ENCODE peak calls at places on chromosomes 6 and 20, in seven cellular contexts. M, D, F, N, Q, R and T are unnamed samples.

GRCh38 chr6:135537782-135538301 is 40.3 kb upstream of the AHI1 start:
- DNase-seq in R (no peak), F (peak; percentile 83), N (no peak), M (peak; percentile 77), D (peak; percentile 89), Q (no peak), T (no peak)

GRCh38 chr6:170345662-170346061 is 39.1 kb downstream of the FAM120B start:
- DNase-seq in R (no peak), Q (no peak), D (peak; percentile 2), N (no peak), F (no peak), M (peak; percentile 7), T (no peak)

GRCh38 chr20:32441638-32442037 is 83.5 kb downstream of the ASXL1 start:
- DNase-seq in N (no peak), R (no peak), Q (no peak), F (no peak), D (no peak), M (no peak), T (no peak)

GRCh38 chr20:57661201-57662027 is 41.2 kb upstream of the ZBP1 start:
- DNase-seq in D (no peak), F (no peak), M (no peak), Q (no peak), N (peak; percentile 74), R (peak; percentile 46), T (peak; percentile 59)

GRCh38 chr20:43925215-43925614 is 10.6 kb downstream of the TOX2 start:
- DNase-seq in N (no peak), M (no peak), F (no peak), R (no peak), D (no peak), Q (no peak), T (peak; percentile 50)

GRCh38 chr6:114121913-114122662 is 151.1 kb upstream of the HDAC2 start:
- DNase-seq in Q (no peak), R (no peak), M (no peak), F (no peak), N (no peak), D (no peak), T (no peak)

GRCh38 chr20:49572857-49573256 is 4.9 kb upstream of the PTGIS start:
- DNase-seq in D (no peak), R (no peak), N (no peak), F (no peak), M (no peak), Q (no peak), T (no peak)

GRCh38 chr6:138115877-138116660 is 8.8 kb upstream of the PERP start:
- DNase-seq in D (peak; percentile 74), Q (peak; percentile 9), R (peak; percentile 60), N (no peak), M (peak; percentile 85), F (peak; percentile 81), T (no peak)

GRCh38 chr6:69584536-69584912 is 212.3 kb downstream of the LMBRD1 start:
- DNase-seq in Q (no peak), F (peak; percentile 3), R (no peak), D (no peak), N (no peak), M (peak; percentile 0), T (no peak)

GRCh38 chr20:9388826-9389187 is 125.6 kb upstream of the LAMP5 start:
- DNase-seq in R (no peak), F (no peak), M (no peak), Q (no peak), N (no peak), D (no peak), T (no peak)

GRCh38 chr6:32462609-32463008 is 22.9 kb downstream of the HLA-DRA start:
- DNase-seq in M (no peak), N (no peak), Q (no peak), D (no peak), F (no peak), R (no peak), T (no peak)

GRCh38 chr6:133254552-133255228 is 13.5 kb downstream of the EYA4 start:
- DNase-seq in R (no peak), N (no peak), M (peak; percentile 44), D (peak; percentile 83), Q (no peak), F (peak; percentile 86), T (no peak)

GRCh38 chr6:27812805-27813626 is 99.2 kb downstream of the OR2B2 start:
- DNase-seq in D (no peak), N (no peak), Q (no peak), R (no peak), M (no peak), F (no peak), T (no peak)

GRCh38 chr6:139568157-139568955 is 193.9 kb upstream of the CITED2 start:
- DNase-seq in D (no peak), M (no peak), Q (no peak), N (no peak), R (no peak), F (no peak), T (no peak)

GRCh38 chr6:97947841-97948240 is 664.8 kb upstream of the MMS22L start:
- DNase-seq in N (no peak), Q (no peak), D (peak; percentile 10), F (peak; percentile 3), R (peak; percentile 46), M (peak; percentile 73), T (no peak)

GRCh38 chr6:17349437-17349836 is 44.0 kb upstream of the CAP2 start:
- DNase-seq in R (no peak), D (peak; percentile 12), F (peak; percentile 12), N (no peak), M (peak; percentile 6), Q (no peak), T (no peak)

GRCh38 chr6:122048570-122048969 is 350.9 kb upstream of the HSF2 start:
- DNase-seq in F (peak; percentile 49), Q (no peak), N (no peak), M (no peak), R (no peak), D (peak; percentile 36), T (no peak)

GRCh38 chr20:33165416-33166055 is 2.4 kb upstream of the BPIFA2 start:
- DNase-seq in D (no peak), F (no peak), M (no peak), Q (no peak), R (no peak), N (no peak), T (no peak)

GRCh38 chr6:6749791-6750434 is 161.4 kb downstream of the LY86 start:
- DNase-seq in F (peak; percentile 94), Q (no peak), N (peak; percentile 83), R (peak; percentile 74), M (peak; percentile 90), D (peak; percentile 97), T (no peak)
- H3K4me3 ChIP-seq in F (no peak overlapping the region), Q (no peak overlapping the region), N (no peak overlapping the region), R (peak overlapping the region; percentile 10), M (no peak overlapping the region), D (no peak overlapping the region), T (no peak overlapping the region)

DNA sequence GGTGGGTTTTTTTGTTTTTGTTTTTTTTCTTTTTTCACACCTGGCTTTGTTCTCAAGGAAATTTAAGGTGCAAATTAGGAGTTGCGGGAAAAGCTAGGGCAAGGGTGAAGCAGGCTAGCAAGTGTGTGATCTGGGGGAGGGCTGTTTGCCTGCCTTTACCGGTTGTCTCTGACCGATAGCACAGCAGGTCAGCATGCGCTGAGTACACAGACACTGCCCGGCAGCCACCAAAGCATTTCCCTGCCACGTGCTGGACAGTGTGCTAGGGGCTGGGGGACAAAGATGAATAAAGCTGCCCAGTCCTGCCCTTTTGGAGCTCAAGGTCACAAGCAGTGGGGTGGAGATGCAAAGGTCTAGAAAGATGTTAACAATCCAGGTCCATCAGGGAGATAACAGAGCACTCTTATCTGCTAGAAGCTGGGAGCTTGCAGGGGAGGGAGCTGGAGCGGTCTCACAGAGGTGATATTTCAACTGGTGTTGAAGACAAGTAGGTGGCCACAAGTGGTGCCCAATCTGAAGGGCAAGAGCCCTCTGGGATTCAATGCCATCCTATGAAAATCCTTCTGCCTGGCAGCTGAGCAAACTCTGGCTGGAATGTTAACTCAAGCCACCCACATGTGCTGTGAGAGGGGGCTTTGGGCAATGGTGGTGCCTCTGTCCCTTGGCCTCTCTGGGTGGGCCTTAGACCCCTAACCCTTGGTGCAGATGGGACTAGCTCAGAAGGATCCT is 24.5 kb downstream of the TTBK1 start:
- DNase-seq in D (no peak), N (no peak), M (no peak), Q (no peak), R (no peak), F (no peak), T (no peak)
- H3K4me3 ChIP-seq in D (no peak overlapping the region), N (no peak overlapping the region), M (no peak overlapping the region), Q (no peak overlapping the region), R (no peak overlapping the region), F (no peak overlapping the region), T (no peak overlapping the region)

GRCh38 chr6:8057793-8058192 is 6.4 kb downstream of the BLOC1S5 start:
- DNase-seq in F (no peak), M (no peak), D (peak; percentile 28), N (no peak), R (no peak), Q (no peak), T (no peak)
- H3K4me3 ChIP-seq in F (no peak overlapping the region), M (no peak overlapping the region), D (no peak overlapping the region), N (no peak overlapping the region), R (no peak overlapping the region), Q (no peak overlapping the region), T (no peak overlapping the region)

GRCh38 chr20:37598611-37599342 is 71.1 kb upstream of the BLCAP start:
- DNase-seq in R (no peak), F (no peak), M (no peak), N (no peak), D (no peak), Q (no peak), T (no peak)
- H3K4me3 ChIP-seq in R (no peak overlapping the region), F (no peak overlapping the region), M (no peak overlapping the region), N (no peak overlapping the region), D (no peak overlapping the region), Q (no peak overlapping the region), T (no peak overlapping the region)